ENCODE peak calls at places on chromosomes 12 and 14, in seven cellular contexts. O is ACHN; S is DMS 273 treated with DMSO at 0.1 percent for 48 hours; N is cortex of kidney; D is epithelial cell of prostate; Q is activated CD4-positive, alpha-beta T cell treated with anti-CD3 and anti-CD28 coated beads, Interleukin-2, amount 50 U/mL, for 1 hour; Y is RKO. X is an unnamed sample.

GRCh38 chr14:34665785-34666425 is 36.0 kb upstream of the SNX6 start:
- DNase-seq in O (peak; percentile 77), S (no peak), N (no peak), D (no peak), Q (no peak), Y (peak; percentile 81), X (peak; percentile 41)

GRCh38 chr14:29576997-29577396 is 350.6 kb downstream of the PRKD1 start:
- DNase-seq in O (no peak), S (no peak), N (no peak), D (no peak), Q (no peak), Y (no peak), X (no peak)

GRCh38 chr14:49612251-49612650 is 8.2 kb downstream of the RPL36AL start:
- DNase-seq in O (no peak), S (no peak), N (no peak), D (no peak), Q (no peak), Y (no peak), X (no peak)

GRCh38 chr12:82757059-82757458 is 70.4 kb downstream of the TMTC2 start:
- DNase-seq in O (no peak), S (no peak), N (no peak), D (no peak), Q (no peak), Y (no peak), X (no peak)

GRCh38 chr14:55884819-55885218 is 233.4 kb upstream of the PELI2 start:
- DNase-seq in O (no peak), S (no peak), N (no peak), D (peak; percentile 10), Q (no peak), Y (no peak), X (no peak)

GRCh38 chr12:8996682-8997405 is 7.5 kb downstream of the KLRG1 start:
- DNase-seq in O (peak; percentile 35), S (no peak), N (no peak), D (peak; percentile 26), Q (no peak), Y (peak; percentile 51), X (peak; percentile 20)

GRCh38 chr12:44038411-44038810 is 202.5 kb downstream of the TMEM117 start:
- DNase-seq in O (no peak), S (no peak), N (no peak), D (no peak), Q (no peak), Y (no peak), X (no peak)

GRCh38 chr12:30931222-30931621 is 4.7 kb downstream of the TSPAN11 start:
- DNase-seq in O (no peak), S (no peak), N (no peak), D (no peak), Q (no peak), Y (no peak), X (no peak)

GRCh38 chr14:71416392-71416791 is 509.1 kb downstream of the PCNX1 start:
- DNase-seq in O (no peak), S (no peak), N (no peak), D (peak; percentile 41), Q (no peak), Y (no peak), X (no peak)

GRCh38 chr14:105411017-105411941 is 8.3 kb upstream of the MTA1 start:
- DNase-seq in O (peak; percentile 51), S (no peak), N (no peak), D (no peak), Q (no peak), Y (peak; percentile 65), X (peak; percentile 71)

GRCh38 chr12:90627180-90627896 is 327.6 kb downstream of the CCER1 start:
- DNase-seq in O (no peak), S (no peak), N (no peak), D (no peak), Q (no peak), Y (no peak), X (no peak)

GRCh38 chr12:12684375-12685106 is 11.4 kb downstream of the GPR19 start:
- DNase-seq in O (peak; percentile 61), S (peak; percentile 20), N (no peak), D (no peak), Q (no peak), Y (peak; percentile 34), X (peak; percentile 24)

GRCh38 chr12:11836282-11836963 is 186.9 kb downstream of the ETV6 start:
- DNase-seq in O (no peak), S (no peak), N (no peak), D (no peak), Q (no peak), Y (no peak), X (no peak)

GRCh38 chr14:55626131-55626530 is 46.1 kb downstream of the KTN1 start:
- DNase-seq in O (no peak), S (no peak), N (no peak), D (no peak), Q (no peak), Y (no peak), X (no peak)

GRCh38 chr14:92397140-92397815 is 74.3 kb downstream of the SLC24A4 start:
- DNase-seq in O (peak; percentile 36), S (peak; percentile 83), N (no peak), D (peak; percentile 24), Q (no peak), Y (peak; percentile 75), X (peak; percentile 41)

GRCh38 chr14:50658203-50658602 is 9.9 kb downstream of the SAV1 start:
- DNase-seq in O (no peak), S (no peak), N (no peak), D (no peak), Q (no peak), Y (no peak), X (no peak)

GRCh38 chr14:55448146-55448614 is 7.8 kb upstream of the TBPL2 start:
- DNase-seq in O (peak; percentile 88), S (no peak), N (no peak), D (peak; percentile 84), Q (no peak), Y (peak; percentile 58), X (peak; percentile 82)

GRCh38 chr12:5018677-5019076 is 25.0 kb upstream of the KCNA5 start:
- DNase-seq in O (no peak), S (no peak), N (no peak), D (no peak), Q (no peak), Y (no peak), X (no peak)

GRCh38 chr12:77751939-77752338 is 78.8 kb upstream of the NAV3 start:
- DNase-seq in O (no peak), S (no peak), N (no peak), D (no peak), Q (no peak), Y (no peak), X (peak; percentile 77)

GRCh38 chr14:60723218-60724079 is 702 bp downstream of the SIX4 start:
- DNase-seq in O (peak; percentile 50), S (peak; percentile 42), N (no peak), D (no peak), Q (peak; percentile 9), Y (peak; percentile 69), X (peak; percentile 55)

GRCh38 chr14:38384746-38385145 is 128.9 kb upstream of the CLEC14A start:
- DNase-seq in O (no peak), S (no peak), N (no peak), D (no peak), Q (no peak), Y (no peak), X (no peak)

GRCh38 chr14:97315790-97316189 is 518.6 kb downstream of the VRK1 start:
- DNase-seq in O (no peak), S (no peak), N (no peak), D (no peak), Q (no peak), Y (no peak), X (no peak)

GRCh38 chr12:49903700-49904423 is at the start of gene FAIM2:
- DNase-seq in O (no peak), S (no peak), N (no peak), D (no peak), Q (peak; percentile 38), Y (no peak), X (no peak)

GRCh38 chr14:90645842-90646443 is 170.3 kb downstream of the TTC7B start:
- DNase-seq in O (peak; percentile 91), S (no peak), N (no peak), D (peak; percentile 16), Q (no peak), Y (no peak), X (peak; percentile 88)

GRCh38 chr12:115730975-115731541 is 546.4 kb downstream of the MED13L start:
- DNase-seq in O (no peak), S (no peak), N (no peak), D (no peak), Q (no peak), Y (no peak), X (no peak)

GRCh38 chr14:33714527-33715222 is 236.2 kb downstream of the EGLN3 start:
- DNase-seq in O (no peak), S (no peak), N (no peak), D (no peak), Q (no peak), Y (no peak), X (no peak)

GRCh38 chr12:53950441-53950781 is 4.3 kb upstream of the HOXC12 start:
- DNase-seq in O (no peak), S (no peak), N (no peak), D (no peak), Q (no peak), Y (no peak), X (peak; percentile 69)

GRCh38 chr12:11685261-11685660 is 35.8 kb downstream of the ETV6 start:
- DNase-seq in O (no peak), S (no peak), N (no peak), D (no peak), Q (no peak), Y (no peak), X (no peak)

GRCh38 chr12:95859344-95859816 is 628 bp downstream of the SNRPF start:
- DNase-seq in O (peak; percentile 64), S (no peak), N (no peak), D (no peak), Q (no peak), Y (peak; percentile 74), X (peak; percentile 46)

GRCh38 chr12:131203666-131204415 is 250.1 kb downstream of the ADGRD1 start:
- DNase-seq in O (no peak), S (no peak), N (no peak), D (no peak), Q (no peak), Y (no peak), X (no peak)

GRCh38 chr12:124556896-124557501 is 10.4 kb downstream of the NCOR2 start:
- DNase-seq in O (no peak), S (no peak), N (no peak), D (no peak), Q (no peak), Y (no peak), X (no peak)

GRCh38 chr14:102474934-102475333 is 34.6 kb downstream of the ANKRD9 start:
- DNase-seq in O (no peak), S (no peak), N (no peak), D (no peak), Q (no peak), Y (no peak), X (no peak)

GRCh38 chr14:88164906-88165534 is 158.0 kb downstream of the KCNK10 start:
- DNase-seq in O (no peak), S (no peak), N (no peak), D (no peak), Q (no peak), Y (no peak), X (no peak)

GRCh38 chr12:16573652-16574077 is 32.3 kb downstream of the LMO3 start:
- DNase-seq in O (no peak), S (no peak), N (no peak), D (no peak), Q (no peak), Y (no peak), X (no peak)

GRCh38 chr14:39318574-39318973 is 84.9 kb downstream of the MIA2 start:
- DNase-seq in O (no peak), S (no peak), N (no peak), D (no peak), Q (no peak), Y (no peak), X (no peak)

GRCh38 chr12:23941780-23942179 is 7.7 kb downstream of the SOX5 start:
- DNase-seq in O (no peak), S (no peak), N (no peak), D (no peak), Q (no peak), Y (no peak), X (no peak)

X was measured in SW480.